ENCODE peak calls at places on chromosomes 6 and 20, in seven cellular contexts. E, I, U, K, G, V and H are unnamed samples.

GRCh38 chr6:114344216-114344970 is 1.6 kb upstream of the HS3ST5 start:
- DNase-seq in V (no peak), G (no peak), U (no peak), K (no peak), E (no peak), I (no peak), H (no peak)

GRCh38 chr6:129317931-129318820 is 391.8 kb downstream of the ARHGAP18 start:
- DNase-seq in V (peak; percentile 29), E (no peak), G (peak; percentile 92), K (peak; percentile 8), U (no peak), I (no peak), H (peak; percentile 85)

GRCh38 chr6:123489589-123489988 is 147.2 kb downstream of the TRDN start:
- DNase-seq in K (no peak), E (no peak), G (no peak), I (no peak), U (no peak), V (no peak), H (no peak)

GRCh38 chr6:136792066-136792944 is at the start of gene MAP3K5:
- DNase-seq in E (peak; percentile 84), G (peak; percentile 95), V (peak; percentile 90), K (peak; percentile 35), U (peak; percentile 83), I (peak; percentile 86), H (peak; percentile 84)

GRCh38 chr20:49765846-49766541 is 46.6 kb upstream of the SLC9A8 start:
- DNase-seq in E (no peak), I (no peak), V (no peak), K (no peak), U (no peak), G (no peak), H (no peak)

GRCh38 chr6:84748331-84748730 is 16.1 kb downstream of the TBX18 start:
- DNase-seq in E (no peak), G (no peak), V (no peak), I (no peak), U (no peak), K (no peak), H (no peak)

GRCh38 chr6:79713701-79714322 is 82.7 kb downstream of the SH3BGRL2 start:
- DNase-seq in E (no peak), K (no peak), I (peak; percentile 2), G (no peak), V (peak; percentile 70), U (no peak), H (peak; percentile 7)

GRCh38 chr6:41942045-41942851 is 640 bp upstream of the CCND3 start:
- DNase-seq in G (peak; percentile 53), U (no peak), V (no peak), I (no peak), E (no peak), K (no peak), H (peak; percentile 75)

GRCh38 chr6:49264909-49265308 is 198.1 kb downstream of the MMUT start:
- DNase-seq in K (no peak), V (no peak), E (no peak), G (no peak), I (no peak), U (no peak), H (no peak)

GRCh38 chr20:46057856-46058655 is 29.0 kb downstream of the SLC12A5 start:
- DNase-seq in I (no peak), U (peak; percentile 54), K (no peak), V (no peak), E (no peak), G (no peak), H (peak; percentile 56)

GRCh38 chr20:36988494-36988966 is 37.0 kb upstream of the SAMHD1 start:
- DNase-seq in K (no peak), G (no peak), V (no peak), I (no peak), E (no peak), U (no peak), H (peak; percentile 72)

GRCh38 chr6:53861543-53861942 is 66.7 kb downstream of the LRRC1 start:
- DNase-seq in V (no peak), K (no peak), G (no peak), U (no peak), E (no peak), I (no peak), H (no peak)

GRCh38 chr6:26019261-26019845 is 56.8 kb downstream of the TRIM38 start:
- DNase-seq in I (no peak), U (no peak), V (no peak), K (no peak), G (peak; percentile 68), E (no peak), H (no peak)